ENCODE peak calls at places on chromosomes 16 and 17, in six cellular contexts. One of them, this sample, is unnamed.
A peak's percentile ranks its signal among the peaks of the same experiment; 100 is the strongest.

GRCh38 chr16:14302399-14303181 is 231.5 kb downstream of the MRTFB start:
- DNase-seq in tibial artery: no peak
- DNase-seq in cardiac muscle cell: no peak
- DNase-seq in mesendoderm: peak; percentile 68
- DNase-seq in CD8-positive, alpha-beta T cell: no peak
- DNase-seq in GM23248: peak; percentile 69
- DNase-seq in this sample: no peak

GRCh38 chr17:14792751-14793150 is 472.4 kb downstream of the PMP22 start:
- DNase-seq in tibial artery: no peak
- DNase-seq in cardiac muscle cell: peak; percentile 27
- DNase-seq in mesendoderm: no peak
- DNase-seq in CD8-positive, alpha-beta T cell: no peak
- DNase-seq in GM23248: no peak
- DNase-seq in this sample: no peak

GRCh38 chr17:7405882-7406825 is 1.5 kb upstream of the NLGN2 start:
- DNase-seq in tibial artery: no peak
- DNase-seq in cardiac muscle cell: no peak
- DNase-seq in mesendoderm: peak; percentile 47
- DNase-seq in CD8-positive, alpha-beta T cell: no peak
- DNase-seq in GM23248: peak; percentile 16
- DNase-seq in this sample: no peak

GRCh38 chr17:46942441-46943217 is 19.7 kb downstream of the GOSR2 start:
- DNase-seq in tibial artery: peak; percentile 63
- DNase-seq in cardiac muscle cell: peak; percentile 89
- DNase-seq in mesendoderm: peak; percentile 81
- DNase-seq in CD8-positive, alpha-beta T cell: peak; percentile 63
- DNase-seq in GM23248: peak; percentile 84
- DNase-seq in this sample: no peak

GRCh38 chr16:6016530-6017184 is 919.1 kb upstream of the EEF2KMT start:
- DNase-seq in tibial artery: no peak
- DNase-seq in cardiac muscle cell: no peak
- DNase-seq in mesendoderm: peak; percentile 84
- DNase-seq in CD8-positive, alpha-beta T cell: no peak
- DNase-seq in GM23248: peak; percentile 38
- DNase-seq in this sample: no peak

GRCh38 chr16:64090327-64090726 is 1031.5 kb downstream of the CDH11 start:
- DNase-seq in tibial artery: no peak
- DNase-seq in cardiac muscle cell: no peak
- DNase-seq in mesendoderm: no peak
- DNase-seq in CD8-positive, alpha-beta T cell: no peak
- DNase-seq in GM23248: no peak
- DNase-seq in this sample: no peak

GRCh38 chr16:17590711-17591654 is 120.2 kb upstream of the XYLT1 start:
- DNase-seq in tibial artery: no peak
- DNase-seq in cardiac muscle cell: no peak
- DNase-seq in mesendoderm: peak; percentile 9
- DNase-seq in CD8-positive, alpha-beta T cell: no peak
- DNase-seq in GM23248: peak; percentile 72
- DNase-seq in this sample: no peak

GRCh38 chr17:77580531-77580930 is 378.0 kb upstream of the TNRC6C start:
- DNase-seq in tibial artery: no peak
- DNase-seq in cardiac muscle cell: no peak
- DNase-seq in mesendoderm: no peak
- DNase-seq in CD8-positive, alpha-beta T cell: no peak
- DNase-seq in GM23248: no peak
- DNase-seq in this sample: no peak

GRCh38 chr17:48908853-48909394 is 717 bp downstream of the UBE2Z start:
- DNase-seq in tibial artery: peak; percentile 72
- DNase-seq in cardiac muscle cell: peak; percentile 93
- DNase-seq in mesendoderm: peak; percentile 97
- DNase-seq in CD8-positive, alpha-beta T cell: peak; percentile 85
- DNase-seq in GM23248: peak; percentile 85
- DNase-seq in this sample: no peak

GRCh38 chr17:2292100-2292499 is 11.5 kb downstream of the SMG6 start:
- DNase-seq in tibial artery: no peak
- DNase-seq in cardiac muscle cell: no peak
- DNase-seq in mesendoderm: no peak
- DNase-seq in CD8-positive, alpha-beta T cell: no peak
- DNase-seq in GM23248: peak; percentile 41
- DNase-seq in this sample: no peak

GRCh38 chr16:974001-974601 is 3.3 kb upstream of the LMF1 start:
- DNase-seq in tibial artery: no peak
- DNase-seq in cardiac muscle cell: no peak
- DNase-seq in mesendoderm: no peak
- DNase-seq in CD8-positive, alpha-beta T cell: no peak
- DNase-seq in GM23248: no peak
- DNase-seq in this sample: no peak

GRCh38 chr17:7922499-7923289 is 6.6 kb upstream of the RNF227 start:
- DNase-seq in tibial artery: peak; percentile 85
- DNase-seq in cardiac muscle cell: peak; percentile 93
- DNase-seq in mesendoderm: peak; percentile 87
- DNase-seq in CD8-positive, alpha-beta T cell: peak; percentile 91
- DNase-seq in GM23248: peak; percentile 86
- DNase-seq in this sample: no peak

GRCh38 chr17:65592131-65592965 is 30.9 kb upstream of the AXIN2 start:
- DNase-seq in tibial artery: no peak
- DNase-seq in cardiac muscle cell: no peak
- DNase-seq in mesendoderm: no peak
- DNase-seq in CD8-positive, alpha-beta T cell: no peak
- DNase-seq in GM23248: no peak
- DNase-seq in this sample: no peak

GRCh38 chr16:77289331-77289809 is 90.2 kb downstream of the SYCE1L start:
- DNase-seq in tibial artery: no peak
- DNase-seq in cardiac muscle cell: peak; percentile 77
- DNase-seq in mesendoderm: peak; percentile 84
- DNase-seq in CD8-positive, alpha-beta T cell: no peak
- DNase-seq in GM23248: peak; percentile 81
- DNase-seq in this sample: no peak

GRCh38 chr16:31215287-31216115 is 1.4 kb downstream of the PYDC1 start:
- DNase-seq in tibial artery: peak; percentile 36
- DNase-seq in cardiac muscle cell: peak; percentile 77
- DNase-seq in mesendoderm: peak; percentile 85
- DNase-seq in CD8-positive, alpha-beta T cell: no peak
- DNase-seq in GM23248: peak; percentile 76
- DNase-seq in this sample: no peak

GRCh38 chr16:20938426-20938825 is 37.9 kb downstream of the LYRM1 start:
- DNase-seq in tibial artery: no peak
- DNase-seq in cardiac muscle cell: peak; percentile 39
- DNase-seq in mesendoderm: no peak
- DNase-seq in CD8-positive, alpha-beta T cell: no peak
- DNase-seq in GM23248: peak; percentile 82
- DNase-seq in this sample: no peak

GRCh38 chr17:31099051-31099450 is 4.3 kb downstream of the NF1 start:
- DNase-seq in tibial artery: no peak
- DNase-seq in cardiac muscle cell: peak; percentile 55
- DNase-seq in mesendoderm: no peak
- DNase-seq in CD8-positive, alpha-beta T cell: no peak
- DNase-seq in GM23248: no peak
- DNase-seq in this sample: no peak

GRCh38 chr17:64688481-64688880 is 26.4 kb upstream of the SMURF2 start:
- DNase-seq in tibial artery: no peak
- DNase-seq in cardiac muscle cell: no peak
- DNase-seq in mesendoderm: no peak
- DNase-seq in CD8-positive, alpha-beta T cell: no peak
- DNase-seq in GM23248: no peak
- DNase-seq in this sample: no peak

GRCh38 chr17:76701471-76701967 is 9.2 kb downstream of the MXRA7 start:
- DNase-seq in tibial artery: no peak
- DNase-seq in cardiac muscle cell: no peak
- DNase-seq in mesendoderm: no peak
- DNase-seq in CD8-positive, alpha-beta T cell: no peak
- DNase-seq in GM23248: no peak
- DNase-seq in this sample: no peak

GRCh38 chr17:6681671-6682070 is 30.1 kb downstream of the C17orf100 start:
- DNase-seq in tibial artery: no peak
- DNase-seq in cardiac muscle cell: no peak
- DNase-seq in mesendoderm: no peak
- DNase-seq in CD8-positive, alpha-beta T cell: no peak
- DNase-seq in GM23248: no peak
- DNase-seq in this sample: no peak

GRCh38 chr17:14123579-14124278 is 54.4 kb downstream of the COX10 start:
- DNase-seq in tibial artery: no peak
- DNase-seq in cardiac muscle cell: no peak
- DNase-seq in mesendoderm: no peak
- DNase-seq in CD8-positive, alpha-beta T cell: no peak
- DNase-seq in GM23248: no peak
- DNase-seq in this sample: no peak

GRCh38 chr17:2011421-2012371 is 13.4 kb downstream of the RTN4RL1 start:
- DNase-seq in tibial artery: peak; percentile 56
- DNase-seq in cardiac muscle cell: peak; percentile 67
- DNase-seq in mesendoderm: peak; percentile 58
- DNase-seq in CD8-positive, alpha-beta T cell: no peak
- DNase-seq in GM23248: peak; percentile 53
- DNase-seq in this sample: no peak

GRCh38 chr17:27453466-27453865 is 2.8 kb upstream of the KSR1 start:
- DNase-seq in tibial artery: no peak
- DNase-seq in cardiac muscle cell: no peak
- DNase-seq in mesendoderm: no peak
- DNase-seq in CD8-positive, alpha-beta T cell: no peak
- DNase-seq in GM23248: peak; percentile 24
- DNase-seq in this sample: no peak

GRCh38 chr16:86222541-86222940 is 287.8 kb upstream of the FOXF1 start:
- DNase-seq in tibial artery: no peak
- DNase-seq in cardiac muscle cell: peak; percentile 42
- DNase-seq in mesendoderm: peak; percentile 15
- DNase-seq in CD8-positive, alpha-beta T cell: no peak
- DNase-seq in GM23248: peak; percentile 61
- DNase-seq in this sample: no peak

GRCh38 chr17:68649324-68649723 is 48.2 kb upstream of the FAM20A start:
- DNase-seq in tibial artery: no peak
- DNase-seq in cardiac muscle cell: no peak
- DNase-seq in mesendoderm: no peak
- DNase-seq in CD8-positive, alpha-beta T cell: no peak
- DNase-seq in GM23248: no peak
- DNase-seq in this sample: no peak

GRCh38 chr17:44220211-44221071 is 966 bp upstream of the UBTF start:
- DNase-seq in tibial artery: peak; percentile 33
- DNase-seq in cardiac muscle cell: peak; percentile 71
- DNase-seq in mesendoderm: peak; percentile 59
- DNase-seq in CD8-positive, alpha-beta T cell: peak; percentile 79
- DNase-seq in GM23248: peak; percentile 80
- DNase-seq in this sample: no peak

DNA sequence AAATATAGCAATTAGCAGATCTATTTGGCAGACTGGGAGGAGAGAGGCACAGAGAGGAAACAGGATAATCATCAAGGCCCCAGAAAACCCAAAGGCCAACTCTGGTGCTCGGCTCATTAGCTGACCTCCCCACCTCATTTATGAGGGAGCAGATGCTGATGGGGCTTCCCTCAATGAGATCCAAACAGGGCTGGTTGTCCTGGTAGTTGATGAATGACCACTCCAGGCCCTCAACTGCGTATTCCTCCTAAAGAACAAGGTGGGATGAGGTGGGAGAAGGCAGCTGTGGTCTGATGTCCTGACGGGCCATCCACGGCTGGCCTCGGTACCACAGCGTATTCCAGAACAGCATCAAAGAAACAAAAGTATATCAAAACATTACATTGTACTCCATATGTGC is 20.8 kb downstream of the ZNHIT3 start:
- DNase-seq in tibial artery: no peak
- DNase-seq in cardiac muscle cell: no peak
- DNase-seq in mesendoderm: no peak
- DNase-seq in CD8-positive, alpha-beta T cell: no peak
- DNase-seq in GM23248: no peak
- DNase-seq in this sample: no peak
- H3K36me3 ChIP-seq in tibial artery: peaks cover 61% of the 10 kb centered on the region
- H3K36me3 ChIP-seq in cardiac muscle cell: no peaks in the 10 kb centered on the region
- H3K36me3 ChIP-seq in mesendoderm: peaks cover 37% of the 10 kb centered on the region
- H3K36me3 ChIP-seq in CD8-positive, alpha-beta T cell: peaks cover 8% of the 10 kb centered on the region
- H3K36me3 ChIP-seq in GM23248: peaks cover 6% of the 10 kb centered on the region
- H3K36me3 ChIP-seq in this sample: peaks cover 9% of the 10 kb centered on the region

GRCh38 chr17:74354123-74354522 is 7.5 kb downstream of the BTBD17 start:
- DNase-seq in tibial artery: peak; percentile 26
- DNase-seq in cardiac muscle cell: no peak
- DNase-seq in mesendoderm: peak; percentile 84
- DNase-seq in CD8-positive, alpha-beta T cell: peak; percentile 56
- DNase-seq in GM23248: peak; percentile 27
- DNase-seq in this sample: no peak
- H3K27me3 ChIP-seq in tibial artery: peaks cover 94% of the 10 kb centered on the region
- H3K27me3 ChIP-seq in cardiac muscle cell: peaks cover 89% of the 10 kb centered on the region
- H3K27me3 ChIP-seq in mesendoderm: peaks cover 11% of the 10 kb centered on the region
- H3K27me3 ChIP-seq in CD8-positive, alpha-beta T cell: peaks cover 13% of the 10 kb centered on the region
- H3K27me3 ChIP-seq in GM23248: peaks cover 58% of the 10 kb centered on the region
- H3K27me3 ChIP-seq in this sample: peaks cover 20% of the 10 kb centered on the region

DNA sequence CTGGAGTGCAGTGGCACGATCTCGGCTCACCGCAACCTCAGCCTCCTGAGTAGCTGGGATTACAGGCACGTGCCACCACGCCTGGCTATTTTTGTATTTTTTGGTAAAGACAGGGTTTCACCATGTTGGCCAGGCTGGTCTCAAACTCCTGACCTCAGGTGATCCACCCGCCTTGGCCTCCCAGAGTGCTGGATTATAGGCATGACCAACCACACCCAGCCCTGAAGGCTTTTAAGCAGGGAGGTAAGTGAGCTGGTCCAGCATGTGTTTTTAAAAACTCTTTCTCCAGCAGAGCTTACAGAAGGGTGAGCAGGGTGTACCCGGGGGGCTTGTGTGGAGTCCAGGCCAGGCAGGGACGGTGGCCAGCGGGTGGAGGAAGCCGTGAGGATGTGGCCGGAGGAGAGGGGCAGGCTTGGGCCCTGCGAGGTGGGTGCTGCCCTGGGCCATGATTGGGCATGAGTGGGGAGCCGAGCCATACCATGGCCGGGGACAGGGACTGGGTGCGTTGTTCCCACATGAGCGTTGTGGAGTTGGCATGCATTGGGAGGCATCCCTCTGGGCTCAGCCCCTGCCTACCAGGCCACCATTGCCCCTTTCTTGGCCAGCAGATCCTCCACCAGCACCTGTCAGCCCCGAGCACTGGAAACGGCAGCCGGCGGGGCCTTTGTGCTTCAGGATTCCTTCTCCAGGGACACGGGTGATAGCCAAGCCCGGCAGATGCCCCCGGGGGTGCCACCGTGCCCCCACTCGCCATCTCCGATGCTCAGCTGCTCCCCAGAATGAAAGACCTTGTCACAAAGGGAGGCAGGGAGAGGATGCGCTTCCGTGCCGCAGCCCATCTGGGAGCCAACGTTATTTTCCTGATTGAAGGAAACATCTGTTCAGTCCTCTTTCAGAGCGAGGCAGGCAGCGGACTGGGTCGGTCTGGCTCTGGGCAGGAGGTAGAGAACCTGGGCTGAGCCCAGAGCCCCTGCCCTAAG is 64.5 kb downstream of the RAI1 start:
- DNase-seq in tibial artery: no peak
- DNase-seq in cardiac muscle cell: no peak
- DNase-seq in mesendoderm: no peak
- DNase-seq in CD8-positive, alpha-beta T cell: no peak
- DNase-seq in GM23248: no peak
- DNase-seq in this sample: no peak
- H3K36me3 ChIP-seq in tibial artery: no peaks in the 10 kb centered on the region
- H3K36me3 ChIP-seq in cardiac muscle cell: no peaks in the 10 kb centered on the region
- H3K36me3 ChIP-seq in mesendoderm: no peaks in the 10 kb centered on the region
- H3K36me3 ChIP-seq in CD8-positive, alpha-beta T cell: no peaks in the 10 kb centered on the region
- H3K36me3 ChIP-seq in GM23248: no peaks in the 10 kb centered on the region
- H3K36me3 ChIP-seq in this sample: no peaks in the 10 kb centered on the region

DNA sequence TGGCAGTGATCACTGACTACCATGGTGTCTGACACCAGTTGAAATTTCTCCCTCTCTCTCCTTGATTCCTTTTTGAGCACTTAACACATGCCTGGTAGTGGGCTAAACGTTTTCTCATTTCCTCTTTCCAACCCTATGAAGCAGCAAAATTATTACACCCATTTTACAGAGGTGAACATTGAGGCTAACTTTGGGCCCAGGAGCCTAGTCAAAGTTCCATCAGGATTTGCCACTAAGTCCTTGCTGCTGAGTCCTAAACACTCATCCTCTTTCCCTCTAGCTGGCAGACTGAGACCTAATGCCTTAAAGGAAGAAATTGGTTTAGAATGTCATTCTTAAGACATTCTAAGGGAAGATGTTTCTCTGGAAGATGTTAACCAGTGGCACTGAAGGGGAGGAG is 74.7 kb upstream of the IRX3 start:
- DNase-seq in tibial artery: no peak
- DNase-seq in cardiac muscle cell: no peak
- DNase-seq in mesendoderm: no peak
- DNase-seq in CD8-positive, alpha-beta T cell: no peak
- DNase-seq in GM23248: no peak
- DNase-seq in this sample: no peak
- H3K27me3 ChIP-seq in tibial artery: peaks cover 30% of the 10 kb centered on the region
- H3K27me3 ChIP-seq in cardiac muscle cell: no peaks in the 10 kb centered on the region
- H3K27me3 ChIP-seq in mesendoderm: no peaks in the 10 kb centered on the region
- H3K27me3 ChIP-seq in CD8-positive, alpha-beta T cell: no peaks in the 10 kb centered on the region
- H3K27me3 ChIP-seq in GM23248: no peaks in the 10 kb centered on the region
- H3K27me3 ChIP-seq in this sample: no peaks in the 10 kb centered on the region

This sample was measured in esophagus squamous epithelium.